ENCODE peak calls at places on chromosomes 7 and 10, in six cellular contexts. N, F, C, H, O and Q are unnamed samples.

GRCh38 chr10:49484501-49485230 is 54.3 kb downstream of the ERCC6 start:
- DNase-seq in O (no peak), H (no peak), N (no peak), C (no peak), F (no peak), Q (no peak)

GRCh38 chr10:121459765-121460453 is 138.3 kb downstream of the FGFR2 start:
- DNase-seq in O (no peak), N (peak), H (no peak), F (no peak), C (peak), Q (no peak)

GRCh38 chr10:9215121-9215520 is 1160.6 kb downstream of the GATA3 start:
- DNase-seq in F (no peak), C (no peak), N (no peak), O (no peak), H (no peak), Q (no peak)

GRCh38 chr10:32957341-32958084 is 517 bp downstream of the ITGB1 start:
- DNase-seq in H (no peak), N (no peak), C (peak), O (peak), F (peak), Q (no peak)

GRCh38 chr7:106423111-106423510 is 138.3 kb upstream of the NAMPT start:
- DNase-seq in N (no peak), H (no peak), F (no peak), C (no peak), O (no peak), Q (no peak)

GRCh38 chr7:155373359-155374273 is 75.9 kb downstream of the INSIG1 start:
- DNase-seq in C (no peak), F (no peak), N (no peak), H (no peak), O (peak), Q (no peak)

GRCh38 chr7:139937685-139938084 is 108.6 kb downstream of the TBXAS1 start:
- DNase-seq in F (no peak), C (no peak), N (no peak), H (no peak), O (peak), Q (no peak)

GRCh38 chr7:51366930-51367613 is 50.5 kb upstream of the COBL start:
- DNase-seq in O (peak), H (no peak), F (peak), C (no peak), N (peak), Q (no peak)

GRCh38 chr10:123848564-123849457 is 42.8 kb downstream of the CPXM2 start:
- DNase-seq in H (peak), N (no peak), O (peak), F (no peak), C (no peak), Q (no peak)

GRCh38 chr10:122655524-122656307 is 43.9 kb downstream of the C10orf120 start:
- DNase-seq in C (no peak), N (no peak), O (no peak), F (no peak), H (no peak), Q (no peak)

GRCh38 chr10:20105931-20106330 is 289.7 kb downstream of the PLXDC2 start:
- DNase-seq in O (no peak), C (no peak), N (no peak), H (no peak), F (no peak), Q (no peak)

DNA sequence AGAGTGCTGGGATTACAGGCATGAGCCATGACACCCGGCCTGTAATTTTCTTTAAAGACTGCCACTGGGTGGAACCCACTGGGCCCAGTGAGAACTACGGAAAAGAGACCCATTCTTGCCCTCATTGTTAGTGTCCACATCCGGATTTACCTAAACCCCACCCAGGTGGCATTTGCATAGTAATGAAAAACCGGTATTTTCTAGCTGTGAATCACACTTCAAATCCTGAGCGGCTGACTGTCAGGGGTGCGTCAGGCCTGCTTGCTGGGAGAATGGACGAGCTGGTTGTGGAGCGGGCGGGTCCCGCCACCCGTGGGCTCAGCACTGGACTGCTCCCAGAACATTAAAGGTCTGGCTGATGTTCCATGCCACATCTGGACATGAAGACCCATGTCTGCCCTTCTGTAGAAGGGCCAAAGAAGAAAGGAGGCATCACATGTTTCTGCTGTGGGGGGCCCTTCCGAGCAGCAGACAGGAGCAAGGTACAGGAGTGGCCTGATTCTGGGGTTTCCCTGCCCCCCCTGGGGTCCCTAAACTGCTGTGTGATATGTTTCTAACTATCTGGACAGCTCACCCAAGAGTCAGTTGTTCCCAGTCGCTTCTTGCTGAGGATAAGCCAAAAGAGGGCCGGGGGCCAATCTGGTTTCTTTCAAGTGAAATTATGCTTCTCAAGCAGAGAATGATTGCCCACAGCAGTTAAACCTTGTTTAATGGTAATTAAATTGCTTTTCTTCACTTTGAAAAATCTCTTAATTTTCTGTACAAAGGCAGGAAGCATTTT is 46.4 kb downstream of the KIAA1217 start:
- DNase-seq in O (no peak), N (peak), H (no peak), C (no peak), F (no peak), Q (no peak)
- TF ChIP-seq POLR2A in O (no peak), N (no peak), H (no peak), C (peak), F (no peak), Q (no peak)

DNA sequence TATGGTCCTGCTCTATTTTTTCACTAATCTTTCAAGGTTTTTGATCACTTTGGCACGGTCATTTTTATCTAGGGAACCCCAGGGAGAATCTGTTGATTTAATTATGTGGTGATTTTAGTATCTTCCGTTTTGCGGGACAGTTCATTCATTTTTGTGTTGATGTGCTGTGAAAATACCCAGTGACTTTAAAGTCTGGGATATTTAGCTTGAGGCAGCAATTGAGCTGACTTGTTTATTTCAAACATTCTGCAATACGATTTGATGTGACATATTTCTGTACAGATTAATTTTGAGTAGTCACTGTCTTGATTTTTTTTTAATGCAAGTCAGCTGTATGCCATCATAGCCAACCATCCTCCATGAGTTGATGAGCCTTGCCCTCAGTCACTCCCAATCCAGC is 183.3 kb downstream of the CCSER2 start:
- DNase-seq in F (no peak), N (no peak), H (no peak), O (no peak), C (no peak), Q (no peak)
- TF ChIP-seq POLR2AphosphoS5 in F (no peak), N (no peak), H (no peak), O (no peak), C (no peak), Q (no peak)

GRCh38 chr10:43408710-43409384 is at the start of gene HNRNPF:
- DNase-seq in O (peak), C (peak), N (peak), F (peak), H (peak), Q (peak)

GRCh38 chr10:43409385-43410109 is 561 bp upstream of the HNRNPF start:
- DNase-seq in F (peak), C (no peak), H (no peak), N (no peak), O (peak), Q (no peak)

GRCh38 chr10:43407148-43407575 is 1.8 kb downstream of the HNRNPF start:
- DNase-seq in C (no peak), H (no peak), F (peak), O (peak), N (no peak), Q (peak)

GRCh38 chr10:43408331-43408709 is 666 bp downstream of the HNRNPF start:
- DNase-seq in O (peak), H (no peak), N (no peak), F (no peak), C (no peak), Q (no peak)

DNA sequence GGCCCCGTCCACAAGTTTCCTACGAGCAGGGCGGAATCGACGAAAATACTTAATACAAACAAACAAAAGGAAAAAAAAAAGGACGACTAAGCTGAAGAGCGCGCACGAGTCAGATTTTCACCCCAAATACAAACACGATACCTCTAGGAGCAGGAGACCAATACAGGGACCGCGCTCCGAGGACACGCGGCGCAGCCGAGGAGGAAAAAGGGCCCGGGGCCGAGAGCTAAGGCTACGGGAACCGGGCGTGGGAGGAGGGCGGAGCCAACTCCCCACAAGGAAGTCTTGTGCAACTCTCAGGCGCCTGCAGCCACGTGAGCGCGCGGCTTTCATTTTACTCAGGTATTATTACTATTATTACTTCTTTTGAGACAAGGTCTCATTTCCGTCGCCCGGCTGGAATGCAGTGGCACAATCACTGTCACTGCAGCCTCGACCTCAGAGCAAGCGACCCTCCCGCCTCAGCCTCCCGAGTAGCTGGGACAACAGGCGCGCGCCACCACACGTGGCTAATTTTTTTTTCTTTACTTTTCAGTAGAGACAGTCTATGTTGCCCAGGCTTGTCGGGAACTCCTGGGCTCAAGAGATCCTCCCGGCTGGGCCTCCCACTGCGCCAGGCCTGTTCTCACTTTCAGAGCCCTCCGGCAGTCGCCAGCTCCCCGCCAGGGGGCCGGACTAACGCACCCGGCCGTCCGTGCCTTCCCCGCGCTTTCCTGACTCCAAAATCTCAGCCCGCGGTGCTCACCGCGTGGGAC is 1.2 kb downstream of the HNRNPF start:
- DNase-seq in F (peak), O (peak), C (peak), H (peak), N (no peak), Q (peak)
- TF ChIP-seq POLR2A in F (no peak), O (peak), C (peak), H (peak), N (peak), Q (peak)

GRCh38 chr7:113784317-113784716 is 134.5 kb downstream of the PPP1R3A start:
- DNase-seq in F (no peak), N (no peak), O (peak), C (no peak), H (no peak), Q (no peak)

GRCh38 chr7:113787106-113787505 is 131.7 kb downstream of the PPP1R3A start:
- DNase-seq in F (no peak), C (no peak), O (no peak), H (no peak), N (no peak), Q (no peak)

GRCh38 chr7:113783403-113783802 is 135.4 kb downstream of the PPP1R3A start:
- DNase-seq in F (no peak), H (no peak), O (no peak), N (no peak), C (no peak), Q (no peak)
- TF ChIP-seq POLR2AphosphoS5 in F (no peak), H (no peak), O (no peak), N (no peak), C (no peak), Q (no peak)

DNA sequence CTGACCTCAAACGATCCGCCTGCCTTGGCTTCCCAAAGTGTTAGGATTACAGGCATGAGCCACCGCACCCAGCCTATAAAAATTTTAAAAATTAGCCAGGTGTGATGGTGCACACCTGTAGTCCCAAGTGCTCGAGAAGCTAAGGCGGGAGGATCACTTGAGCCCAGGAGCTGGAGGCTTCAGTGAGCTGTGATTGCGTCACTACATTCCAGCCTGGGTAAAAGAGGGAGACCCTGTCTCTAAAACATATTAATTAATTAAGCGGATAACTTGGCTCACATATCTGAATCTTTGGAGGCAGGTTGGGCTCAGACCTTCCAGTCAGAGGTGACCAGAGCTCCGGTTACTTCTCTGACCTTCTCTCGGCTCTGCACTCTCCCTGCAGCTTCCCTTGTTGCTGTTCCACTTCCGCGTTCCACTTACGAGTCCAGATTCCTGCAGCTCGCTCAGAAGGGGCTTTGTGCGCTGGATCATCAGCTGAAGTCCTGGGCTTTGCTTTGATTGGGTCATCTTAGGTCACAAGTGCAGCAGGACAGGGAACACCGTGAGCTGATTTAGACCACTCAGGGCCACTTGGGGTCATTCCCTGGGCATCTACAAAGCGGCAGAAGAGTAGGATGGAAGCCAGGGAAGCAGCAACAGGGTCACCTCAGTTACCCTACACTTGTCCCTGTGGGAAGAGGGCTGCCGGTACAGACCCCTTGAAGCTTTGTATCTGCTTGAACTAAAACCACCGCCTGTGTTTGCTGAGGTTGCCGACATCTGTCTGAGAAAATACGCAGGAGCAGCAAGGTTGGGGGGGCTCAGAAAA is 2.0 kb upstream of the ARPC1B start:
- DNase-seq in F (peak), N (no peak), O (no peak), C (no peak), H (no peak), Q (no peak)
- TF ChIP-seq POLR2A in F (no peak), N (no peak), O (no peak), C (no peak), H (no peak), Q (no peak)